ENCODE peak calls at places on chromosomes 1 and 21, in six cellular contexts. One of them, this sample, is unnamed.
A peak's percentile ranks its signal among the peaks of the same experiment; 100 is the strongest.

GRCh38 chr1:202090994-202091393 is 31.7 kb upstream of the GPR37L1 start:
- DNase-seq in caudate nucleus: no peak
- DNase-seq in GF-D8: no peak
- DNase-seq in hepatic stellate cell: no peak
- DNase-seq in GM19239: no peak
- DNase-seq in H9: no peak
- DNase-seq in this sample: no peak

GRCh38 chr1:216215169-216215568 is 208.1 kb downstream of the USH2A start:
- DNase-seq in caudate nucleus: no peak
- DNase-seq in GF-D8: no peak
- DNase-seq in hepatic stellate cell: no peak
- DNase-seq in GM19239: no peak
- DNase-seq in H9: no peak
- DNase-seq in this sample: no peak

GRCh38 chr1:109620396-109620817 is 770 bp downstream of the AMPD2 start:
- DNase-seq in caudate nucleus: no peak
- DNase-seq in GF-D8: no peak
- DNase-seq in hepatic stellate cell: peak; percentile 86
- DNase-seq in GM19239: no peak
- DNase-seq in H9: peak; percentile 49
- DNase-seq in this sample: no peak

GRCh38 chr1:11473635-11474034 is 5.3 kb upstream of the DISP3 start:
- DNase-seq in caudate nucleus: no peak
- DNase-seq in GF-D8: no peak
- DNase-seq in hepatic stellate cell: no peak
- DNase-seq in GM19239: no peak
- DNase-seq in H9: peak; percentile 66
- DNase-seq in this sample: no peak

GRCh38 chr1:163071381-163072255 is 2.5 kb downstream of the RGS4 start:
- DNase-seq in caudate nucleus: peak; percentile 47
- DNase-seq in GF-D8: no peak
- DNase-seq in hepatic stellate cell: peak; percentile 30
- DNase-seq in GM19239: peak; percentile 14
- DNase-seq in H9: peak; percentile 67
- DNase-seq in this sample: peak; percentile 43

GRCh38 chr21:42047821-42048613 is 23.1 kb upstream of the UMODL1 start:
- DNase-seq in caudate nucleus: no peak
- DNase-seq in GF-D8: no peak
- DNase-seq in hepatic stellate cell: peak; percentile 97
- DNase-seq in GM19239: no peak
- DNase-seq in H9: no peak
- DNase-seq in this sample: no peak

GRCh38 chr1:63866085-63866484 is 92.3 kb downstream of the ROR1 start:
- DNase-seq in caudate nucleus: no peak
- DNase-seq in GF-D8: no peak
- DNase-seq in hepatic stellate cell: no peak
- DNase-seq in GM19239: no peak
- DNase-seq in H9: no peak
- DNase-seq in this sample: no peak

GRCh38 chr1:184031127-184032107 is 6.1 kb downstream of the COLGALT2 start:
- DNase-seq in caudate nucleus: no peak
- DNase-seq in GF-D8: peak; percentile 38
- DNase-seq in hepatic stellate cell: no peak
- DNase-seq in GM19239: no peak
- DNase-seq in H9: no peak
- DNase-seq in this sample: no peak

GRCh38 chr1:182761396-182762395 is 27.9 kb upstream of the NPL start:
- DNase-seq in caudate nucleus: no peak
- DNase-seq in GF-D8: no peak
- DNase-seq in hepatic stellate cell: no peak
- DNase-seq in GM19239: no peak
- DNase-seq in H9: no peak
- DNase-seq in this sample: no peak

GRCh38 chr1:12478612-12478985 is 139.4 kb downstream of the DHRS3 start:
- DNase-seq in caudate nucleus: no peak
- DNase-seq in GF-D8: no peak
- DNase-seq in hepatic stellate cell: no peak
- DNase-seq in GM19239: no peak
- DNase-seq in H9: no peak
- DNase-seq in this sample: no peak

GRCh38 chr1:236951672-236952071 is 52.6 kb downstream of the MT1HL1 start:
- DNase-seq in caudate nucleus: no peak
- DNase-seq in GF-D8: no peak
- DNase-seq in hepatic stellate cell: no peak
- DNase-seq in GM19239: no peak
- DNase-seq in H9: no peak
- DNase-seq in this sample: no peak

GRCh38 chr1:116489231-116489697 is 81.6 kb downstream of the CD58 start:
- DNase-seq in caudate nucleus: no peak
- DNase-seq in GF-D8: no peak
- DNase-seq in hepatic stellate cell: no peak
- DNase-seq in GM19239: no peak
- DNase-seq in H9: no peak
- DNase-seq in this sample: no peak

GRCh38 chr1:56897150-56898004 is 42.8 kb downstream of the C8A start:
- DNase-seq in caudate nucleus: no peak
- DNase-seq in GF-D8: no peak
- DNase-seq in hepatic stellate cell: no peak
- DNase-seq in GM19239: no peak
- DNase-seq in H9: no peak
- DNase-seq in this sample: no peak

GRCh38 chr21:24260751-24261150 is 1346.5 kb downstream of the MRPL39 start:
- DNase-seq in caudate nucleus: no peak
- DNase-seq in GF-D8: no peak
- DNase-seq in hepatic stellate cell: no peak
- DNase-seq in GM19239: no peak
- DNase-seq in H9: no peak
- DNase-seq in this sample: no peak

GRCh38 chr1:86062458-86062857 is 94.1 kb downstream of the COL24A1 start:
- DNase-seq in caudate nucleus: no peak
- DNase-seq in GF-D8: no peak
- DNase-seq in hepatic stellate cell: no peak
- DNase-seq in GM19239: no peak
- DNase-seq in H9: no peak
- DNase-seq in this sample: no peak

GRCh38 chr1:208595745-208596144 is 351.6 kb upstream of the PLXNA2 start:
- DNase-seq in caudate nucleus: no peak
- DNase-seq in GF-D8: no peak
- DNase-seq in hepatic stellate cell: no peak
- DNase-seq in GM19239: no peak
- DNase-seq in H9: no peak
- DNase-seq in this sample: no peak

GRCh38 chr1:93672069-93672468 is 9.6 kb downstream of the BCAR3 start:
- DNase-seq in caudate nucleus: no peak
- DNase-seq in GF-D8: no peak
- DNase-seq in hepatic stellate cell: no peak
- DNase-seq in GM19239: no peak
- DNase-seq in H9: no peak
- DNase-seq in this sample: no peak

GRCh38 chr1:201791775-201792166 is 37.2 kb upstream of the IPO9 start:
- DNase-seq in caudate nucleus: no peak
- DNase-seq in GF-D8: peak; percentile 14
- DNase-seq in hepatic stellate cell: peak; percentile 56
- DNase-seq in GM19239: no peak
- DNase-seq in H9: no peak
- DNase-seq in this sample: no peak

GRCh38 chr1:56758135-56758534 is 61.1 kb downstream of the FYB2 start:
- DNase-seq in caudate nucleus: no peak
- DNase-seq in GF-D8: no peak
- DNase-seq in hepatic stellate cell: no peak
- DNase-seq in GM19239: no peak
- DNase-seq in H9: peak; percentile 62
- DNase-seq in this sample: no peak

GRCh38 chr1:101236546-101237228 is at the start of gene S1PR1:
- DNase-seq in caudate nucleus: peak; percentile 41
- DNase-seq in GF-D8: no peak
- DNase-seq in hepatic stellate cell: peak; percentile 29
- DNase-seq in GM19239: no peak
- DNase-seq in H9: peak; percentile 82
- DNase-seq in this sample: peak; percentile 34

GRCh38 chr1:93692983-93693591 is 11.4 kb upstream of the BCAR3 start:
- DNase-seq in caudate nucleus: no peak
- DNase-seq in GF-D8: no peak
- DNase-seq in hepatic stellate cell: peak; percentile 79
- DNase-seq in GM19239: no peak
- DNase-seq in H9: no peak
- DNase-seq in this sample: peak; percentile 62

GRCh38 chr1:197526736-197527371 is 248.4 kb downstream of the DENND1B start:
- DNase-seq in caudate nucleus: no peak
- DNase-seq in GF-D8: peak; percentile 17
- DNase-seq in hepatic stellate cell: no peak
- DNase-seq in GM19239: no peak
- DNase-seq in H9: no peak
- DNase-seq in this sample: peak; percentile 10

GRCh38 chr1:14875781-14876564 is 277.5 kb downstream of the KAZN start:
- DNase-seq in caudate nucleus: no peak
- DNase-seq in GF-D8: no peak
- DNase-seq in hepatic stellate cell: no peak
- DNase-seq in GM19239: no peak
- DNase-seq in H9: no peak
- DNase-seq in this sample: no peak

GRCh38 chr21:45385549-45386050 is 19.4 kb upstream of the COL18A1 start:
- DNase-seq in caudate nucleus: no peak
- DNase-seq in GF-D8: no peak
- DNase-seq in hepatic stellate cell: no peak
- DNase-seq in GM19239: no peak
- DNase-seq in H9: no peak
- DNase-seq in this sample: no peak

GRCh38 chr1:100038401-100039306 is 68.9 kb downstream of the SLC35A3 start:
- DNase-seq in caudate nucleus: peak; percentile 58
- DNase-seq in GF-D8: no peak
- DNase-seq in hepatic stellate cell: peak; percentile 55
- DNase-seq in GM19239: peak; percentile 33
- DNase-seq in H9: peak; percentile 38
- DNase-seq in this sample: peak; percentile 66

GRCh38 chr1:229781453-229781852 is 155.4 kb downstream of the URB2 start:
- DNase-seq in caudate nucleus: no peak
- DNase-seq in GF-D8: no peak
- DNase-seq in hepatic stellate cell: no peak
- DNase-seq in GM19239: no peak
- DNase-seq in H9: peak; percentile 59
- DNase-seq in this sample: no peak

GRCh38 chr1:46133181-46133658 is 791 bp upstream of the PIK3R3 start:
- DNase-seq in caudate nucleus: peak; percentile 88
- DNase-seq in GF-D8: no peak
- DNase-seq in hepatic stellate cell: peak; percentile 68
- DNase-seq in GM19239: peak; percentile 41
- DNase-seq in H9: no peak
- DNase-seq in this sample: peak; percentile 78

GRCh38 chr1:229893762-229894444 is 173.1 kb upstream of the GALNT2 start:
- DNase-seq in caudate nucleus: no peak
- DNase-seq in GF-D8: no peak
- DNase-seq in hepatic stellate cell: no peak
- DNase-seq in GM19239: no peak
- DNase-seq in H9: no peak
- DNase-seq in this sample: no peak

GRCh38 chr1:200415227-200415626 is 5.4 kb upstream of the ZNF281 start:
- DNase-seq in caudate nucleus: no peak
- DNase-seq in GF-D8: no peak
- DNase-seq in hepatic stellate cell: no peak
- DNase-seq in GM19239: no peak
- DNase-seq in H9: no peak
- DNase-seq in this sample: no peak

GRCh38 chr1:42925132-42925769 is 33.4 kb downstream of the SLC2A1 start:
- DNase-seq in caudate nucleus: no peak
- DNase-seq in GF-D8: no peak
- DNase-seq in hepatic stellate cell: no peak
- DNase-seq in GM19239: no peak
- DNase-seq in H9: no peak
- DNase-seq in this sample: peak; percentile 8

GRCh38 chr1:62997849-62998248 is 213.9 kb downstream of the ATG4C start:
- DNase-seq in caudate nucleus: no peak
- DNase-seq in GF-D8: no peak
- DNase-seq in hepatic stellate cell: no peak
- DNase-seq in GM19239: no peak
- DNase-seq in H9: no peak
- DNase-seq in this sample: no peak

GRCh38 chr1:18948913-18949688 is 7.4 kb downstream of the IFFO2 start:
- DNase-seq in caudate nucleus: no peak
- DNase-seq in GF-D8: no peak
- DNase-seq in hepatic stellate cell: peak; percentile 76
- DNase-seq in GM19239: no peak
- DNase-seq in H9: no peak
- DNase-seq in this sample: no peak

GRCh38 chr1:57431400-57431799 is 7.5 kb upstream of the DAB1 start:
- DNase-seq in caudate nucleus: no peak
- DNase-seq in GF-D8: no peak
- DNase-seq in hepatic stellate cell: no peak
- DNase-seq in GM19239: no peak
- DNase-seq in H9: no peak
- DNase-seq in this sample: no peak

GRCh38 chr1:150554086-150554452 is 4.9 kb downstream of the ADAMTSL4 start:
- DNase-seq in caudate nucleus: no peak
- DNase-seq in GF-D8: no peak
- DNase-seq in hepatic stellate cell: no peak
- DNase-seq in GM19239: no peak
- DNase-seq in H9: peak; percentile 25
- DNase-seq in this sample: no peak

GRCh38 chr1:12706061-12706460 is 9.8 kb upstream of the AADACL3 start:
- DNase-seq in caudate nucleus: no peak
- DNase-seq in GF-D8: no peak
- DNase-seq in hepatic stellate cell: no peak
- DNase-seq in GM19239: no peak
- DNase-seq in H9: no peak
- DNase-seq in this sample: no peak